ENCODE peak calls at places on chromosomes 5 and 9, in ten cellular contexts. One of them, this sample, is unnamed.

GRCh38 chr9:22469928-22470544 is 23.4 kb downstream of the DMRTA1 start:
- DNase-seq in cerebellar cortex: peak
- DNase-seq in mucosa of descending colon: no peak
- DNase-seq in T-helper 17 cell: no peak
- DNase-seq in A549: peak
- DNase-seq in hypothalamus: no peak
- DNase-seq in sciatic nerve: no peak
- DNase-seq in upper lobe of right lung: no peak
- DNase-seq in HCT116: peak
- DNase-seq in A172: peak
- DNase-seq in this sample: peak

GRCh38 chr5:176692326-176692725 is 45.0 kb downstream of the TSPAN17 start:
- DNase-seq in T-helper 17 cell: no peak
- DNase-seq in hypothalamus: no peak
- DNase-seq in mucosa of descending colon: no peak
- DNase-seq in A172: no peak
- DNase-seq in A549: no peak
- DNase-seq in HCT116: no peak
- DNase-seq in sciatic nerve: no peak
- DNase-seq in cerebellar cortex: no peak
- DNase-seq in upper lobe of right lung: no peak
- DNase-seq in this sample: no peak

GRCh38 chr9:98775831-98776441 is 20.4 kb downstream of the ANKS6 start:
- DNase-seq in A172: peak
- DNase-seq in A549: peak
- DNase-seq in hypothalamus: no peak
- DNase-seq in cerebellar cortex: peak
- DNase-seq in upper lobe of right lung: no peak
- DNase-seq in HCT116: peak
- DNase-seq in sciatic nerve: no peak
- DNase-seq in mucosa of descending colon: no peak
- DNase-seq in T-helper 17 cell: no peak
- DNase-seq in this sample: peak

GRCh38 chr5:71701409-71701808 is 17.7 kb upstream of the CARTPT start:
- DNase-seq in A172: no peak
- DNase-seq in A549: no peak
- DNase-seq in cerebellar cortex: no peak
- DNase-seq in T-helper 17 cell: no peak
- DNase-seq in mucosa of descending colon: no peak
- DNase-seq in hypothalamus: no peak
- DNase-seq in upper lobe of right lung: no peak
- DNase-seq in HCT116: no peak
- DNase-seq in sciatic nerve: no peak
- DNase-seq in this sample: no peak

GRCh38 chr5:175282611-175283225 is 161.3 kb downstream of the DRD1 start:
- DNase-seq in upper lobe of right lung: no peak
- DNase-seq in mucosa of descending colon: no peak
- DNase-seq in A172: peak
- DNase-seq in A549: peak
- DNase-seq in T-helper 17 cell: no peak
- DNase-seq in HCT116: no peak
- DNase-seq in cerebellar cortex: no peak
- DNase-seq in sciatic nerve: no peak
- DNase-seq in hypothalamus: no peak
- DNase-seq in this sample: no peak

GRCh38 chr9:25891534-25891933 is 213.3 kb upstream of the TUSC1 start:
- DNase-seq in A172: no peak
- DNase-seq in A549: no peak
- DNase-seq in HCT116: no peak
- DNase-seq in upper lobe of right lung: no peak
- DNase-seq in cerebellar cortex: peak
- DNase-seq in T-helper 17 cell: no peak
- DNase-seq in hypothalamus: no peak
- DNase-seq in sciatic nerve: no peak
- DNase-seq in mucosa of descending colon: no peak
- DNase-seq in this sample: no peak

GRCh38 chr9:135023816-135024405 is 63.6 kb upstream of the OLFM1 start:
- DNase-seq in A549: no peak
- DNase-seq in hypothalamus: no peak
- DNase-seq in sciatic nerve: no peak
- DNase-seq in HCT116: no peak
- DNase-seq in cerebellar cortex: no peak
- DNase-seq in T-helper 17 cell: no peak
- DNase-seq in A172: no peak
- DNase-seq in upper lobe of right lung: peak
- DNase-seq in mucosa of descending colon: no peak
- DNase-seq in this sample: no peak

GRCh38 chr5:137627293-137627692 is 108.6 kb downstream of the KLHL3 start:
- DNase-seq in A549: no peak
- DNase-seq in mucosa of descending colon: no peak
- DNase-seq in A172: no peak
- DNase-seq in upper lobe of right lung: no peak
- DNase-seq in hypothalamus: no peak
- DNase-seq in cerebellar cortex: no peak
- DNase-seq in HCT116: no peak
- DNase-seq in T-helper 17 cell: no peak
- DNase-seq in sciatic nerve: no peak
- DNase-seq in this sample: no peak

GRCh38 chr9:19074229-19074628 is 25.0 kb downstream of the RRAGA start:
- DNase-seq in A549: no peak
- DNase-seq in mucosa of descending colon: no peak
- DNase-seq in T-helper 17 cell: no peak
- DNase-seq in A172: no peak
- DNase-seq in hypothalamus: no peak
- DNase-seq in upper lobe of right lung: no peak
- DNase-seq in cerebellar cortex: no peak
- DNase-seq in HCT116: no peak
- DNase-seq in sciatic nerve: no peak
- DNase-seq in this sample: no peak

GRCh38 chr9:116870566-116870965 is 183.5 kb downstream of the TRIM32 start:
- DNase-seq in upper lobe of right lung: no peak
- DNase-seq in cerebellar cortex: no peak
- DNase-seq in A172: no peak
- DNase-seq in T-helper 17 cell: no peak
- DNase-seq in sciatic nerve: no peak
- DNase-seq in HCT116: peak
- DNase-seq in A549: peak
- DNase-seq in hypothalamus: no peak
- DNase-seq in mucosa of descending colon: no peak
- DNase-seq in this sample: peak

GRCh38 chr5:15008476-15008875 is 136.9 kb upstream of the ANKH start:
- DNase-seq in mucosa of descending colon: peak
- DNase-seq in A172: peak
- DNase-seq in A549: peak
- DNase-seq in cerebellar cortex: no peak
- DNase-seq in upper lobe of right lung: peak
- DNase-seq in hypothalamus: peak
- DNase-seq in sciatic nerve: peak
- DNase-seq in T-helper 17 cell: no peak
- DNase-seq in HCT116: peak
- DNase-seq in this sample: peak

GRCh38 chr5:151708126-151708525 is 21.4 kb upstream of the SPARC start:
- DNase-seq in hypothalamus: no peak
- DNase-seq in A549: no peak
- DNase-seq in T-helper 17 cell: no peak
- DNase-seq in mucosa of descending colon: no peak
- DNase-seq in A172: peak
- DNase-seq in cerebellar cortex: no peak
- DNase-seq in sciatic nerve: no peak
- DNase-seq in upper lobe of right lung: no peak
- DNase-seq in HCT116: peak
- DNase-seq in this sample: peak

GRCh38 chr9:34027845-34028574 is 20.7 kb downstream of the UBAP2 start:
- DNase-seq in hypothalamus: no peak
- DNase-seq in mucosa of descending colon: no peak
- DNase-seq in upper lobe of right lung: peak
- DNase-seq in A549: no peak
- DNase-seq in cerebellar cortex: no peak
- DNase-seq in T-helper 17 cell: no peak
- DNase-seq in HCT116: no peak
- DNase-seq in sciatic nerve: no peak
- DNase-seq in A172: no peak
- DNase-seq in this sample: no peak

GRCh38 chr5:10789726-10790125 is 28.7 kb upstream of the DAP start:
- DNase-seq in hypothalamus: no peak
- DNase-seq in mucosa of descending colon: no peak
- DNase-seq in sciatic nerve: no peak
- DNase-seq in HCT116: no peak
- DNase-seq in cerebellar cortex: no peak
- DNase-seq in A549: no peak
- DNase-seq in upper lobe of right lung: no peak
- DNase-seq in A172: peak
- DNase-seq in T-helper 17 cell: no peak
- DNase-seq in this sample: peak

GRCh38 chr9:91900057-91900816 is 49.8 kb downstream of the ROR2 start:
- DNase-seq in HCT116: no peak
- DNase-seq in A172: no peak
- DNase-seq in upper lobe of right lung: no peak
- DNase-seq in A549: no peak
- DNase-seq in sciatic nerve: no peak
- DNase-seq in T-helper 17 cell: no peak
- DNase-seq in cerebellar cortex: no peak
- DNase-seq in hypothalamus: no peak
- DNase-seq in mucosa of descending colon: no peak
- DNase-seq in this sample: no peak

GRCh38 chr9:84937086-84937670 is 267.6 kb downstream of the NTRK2 start:
- DNase-seq in A172: no peak
- DNase-seq in mucosa of descending colon: no peak
- DNase-seq in hypothalamus: no peak
- DNase-seq in upper lobe of right lung: no peak
- DNase-seq in A549: no peak
- DNase-seq in T-helper 17 cell: no peak
- DNase-seq in sciatic nerve: no peak
- DNase-seq in HCT116: no peak
- DNase-seq in cerebellar cortex: no peak
- DNase-seq in this sample: no peak

GRCh38 chr5:178372091-178372695 is 139.6 kb upstream of the PHYKPL start:
- DNase-seq in T-helper 17 cell: no peak
- DNase-seq in mucosa of descending colon: no peak
- DNase-seq in hypothalamus: peak
- DNase-seq in A549: no peak
- DNase-seq in upper lobe of right lung: no peak
- DNase-seq in cerebellar cortex: no peak
- DNase-seq in sciatic nerve: no peak
- DNase-seq in HCT116: no peak
- DNase-seq in A172: no peak
- DNase-seq in this sample: no peak

GRCh38 chr5:135473956-135474670 is 22.0 kb upstream of the TIFAB start:
- DNase-seq in sciatic nerve: peak
- DNase-seq in upper lobe of right lung: no peak
- DNase-seq in T-helper 17 cell: no peak
- DNase-seq in hypothalamus: no peak
- DNase-seq in HCT116: no peak
- DNase-seq in A172: no peak
- DNase-seq in A549: no peak
- DNase-seq in mucosa of descending colon: no peak
- DNase-seq in cerebellar cortex: no peak
- DNase-seq in this sample: no peak

GRCh38 chr5:170151105-170151831 is 45.6 kb downstream of the FOXI1 start:
- DNase-seq in hypothalamus: no peak
- DNase-seq in HCT116: peak
- DNase-seq in cerebellar cortex: no peak
- DNase-seq in T-helper 17 cell: no peak
- DNase-seq in mucosa of descending colon: no peak
- DNase-seq in sciatic nerve: no peak
- DNase-seq in upper lobe of right lung: peak
- DNase-seq in A172: peak
- DNase-seq in A549: peak
- DNase-seq in this sample: peak

GRCh38 chr9:22238809-22239684 is 207.6 kb upstream of the DMRTA1 start:
- DNase-seq in cerebellar cortex: peak
- DNase-seq in mucosa of descending colon: no peak
- DNase-seq in sciatic nerve: no peak
- DNase-seq in A172: no peak
- DNase-seq in upper lobe of right lung: no peak
- DNase-seq in A549: peak
- DNase-seq in HCT116: peak
- DNase-seq in hypothalamus: no peak
- DNase-seq in T-helper 17 cell: no peak
- DNase-seq in this sample: peak

GRCh38 chr5:54895816-54896341 is 89.5 kb downstream of the ESM1 start:
- DNase-seq in HCT116: peak
- DNase-seq in hypothalamus: no peak
- DNase-seq in cerebellar cortex: peak
- DNase-seq in A172: peak
- DNase-seq in T-helper 17 cell: no peak
- DNase-seq in A549: peak
- DNase-seq in mucosa of descending colon: no peak
- DNase-seq in sciatic nerve: no peak
- DNase-seq in upper lobe of right lung: no peak
- DNase-seq in this sample: peak

GRCh38 chr5:74541381-74541781 is 99.1 kb downstream of the ENC1 start:
- DNase-seq in sciatic nerve: no peak
- DNase-seq in upper lobe of right lung: no peak
- DNase-seq in A172: peak
- DNase-seq in HCT116: no peak
- DNase-seq in hypothalamus: no peak
- DNase-seq in cerebellar cortex: no peak
- DNase-seq in A549: no peak
- DNase-seq in T-helper 17 cell: no peak
- DNase-seq in mucosa of descending colon: no peak
- DNase-seq in this sample: peak

GRCh38 chr5:54883374-54884194 is 101.8 kb downstream of the ESM1 start:
- DNase-seq in mucosa of descending colon: peak
- DNase-seq in T-helper 17 cell: no peak
- DNase-seq in cerebellar cortex: no peak
- DNase-seq in sciatic nerve: peak
- DNase-seq in upper lobe of right lung: peak
- DNase-seq in hypothalamus: no peak
- DNase-seq in A549: no peak
- DNase-seq in A172: no peak
- DNase-seq in HCT116: no peak
- DNase-seq in this sample: peak